ENCODE peak calls at places on chromosomes 2 and 18, in five cellular contexts. Q is Peyer's patch; F is lower lobe of right lung; O is CD8-positive, alpha-beta T cell; H is AG09319. L is an unnamed sample.

GRCh38 chr18:54636217-54636616 is 45.2 kb downstream of the DYNAP start:
- DNase-seq in Q (no peak), F (no peak), O (no peak), H (no peak), L (no peak)

GRCh38 chr2:26970244-26970927 is at the start of gene MAPRE3:
- DNase-seq in Q (peak), F (peak), O (peak), H (peak), L (peak)

GRCh38 chr2:134438371-134438770 is 184.5 kb downstream of the MGAT5 start:
- DNase-seq in Q (no peak), F (no peak), O (no peak), H (no peak), L (peak)

GRCh38 chr2:108492364-108492763 is 41.9 kb upstream of the LIMS1 start:
- DNase-seq in Q (no peak), F (no peak), O (no peak), H (peak), L (no peak)

GRCh38 chr2:72956936-72957335 is 39.6 kb downstream of the EMX1 start:
- DNase-seq in Q (no peak), F (no peak), O (no peak), H (no peak), L (no peak)

GRCh38 chr18:52903858-52904257 is 563.9 kb downstream of the DCC start:
- DNase-seq in Q (peak), F (peak), O (no peak), H (no peak), L (no peak)

GRCh38 chr2:226483143-226483542 is 316.5 kb downstream of the IRS1 start:
- DNase-seq in Q (no peak), F (no peak), O (no peak), H (no peak), L (no peak)

GRCh38 chr2:239326831-239327535 is 73.8 kb downstream of the HDAC4 start:
- DNase-seq in Q (peak), F (no peak), O (peak), H (no peak), L (peak)

GRCh38 chr18:5824370-5824984 is 70.8 kb downstream of the TMEM200C start:
- DNase-seq in Q (no peak), F (no peak), O (no peak), H (no peak), L (no peak)

GRCh38 chr2:204264746-204265145 is 280.5 kb upstream of the PARD3B start:
- DNase-seq in Q (no peak), F (no peak), O (no peak), H (no peak), L (no peak)

GRCh38 chr2:185188656-185189055 is 549.9 kb upstream of the FSIP2 start:
- DNase-seq in Q (no peak), F (no peak), O (no peak), H (no peak), L (no peak)

GRCh38 chr2:216181953-216182352 is 72.8 kb downstream of the XRCC5 start:
- DNase-seq in Q (no peak), F (no peak), O (no peak), H (no peak), L (no peak)

GRCh38 chr2:50777954-50778353 is 254.0 kb downstream of the NRXN1 start:
- DNase-seq in Q (no peak), F (no peak), O (no peak), H (no peak), L (no peak)

GRCh38 chr18:43870626-43871025 is 593.3 kb upstream of the SYT4 start:
- DNase-seq in Q (no peak), F (no peak), O (no peak), H (no peak), L (no peak)

GRCh38 chr2:240327566-240327965 is 107.9 kb upstream of the GPC1 start:
- DNase-seq in Q (no peak), F (no peak), O (no peak), H (no peak), L (no peak)

GRCh38 chr2:119808516-119809147 is 48.9 kb downstream of the PTPN4 start:
- DNase-seq in Q (no peak), F (no peak), O (no peak), H (no peak), L (no peak)

GRCh38 chr2:237109421-237109820 is 23.7 kb downstream of the COPS8 start:
- DNase-seq in Q (no peak), F (no peak), O (no peak), H (no peak), L (no peak)

GRCh38 chr2:102932521-102932920 is 170.7 kb downstream of the TMEM182 start:
- DNase-seq in Q (no peak), F (no peak), O (no peak), H (no peak), L (no peak)

GRCh38 chr18:34956663-34957062 is 84.5 kb upstream of the MAPRE2 start:
- DNase-seq in Q (no peak), F (no peak), O (no peak), H (no peak), L (no peak)

DNA sequence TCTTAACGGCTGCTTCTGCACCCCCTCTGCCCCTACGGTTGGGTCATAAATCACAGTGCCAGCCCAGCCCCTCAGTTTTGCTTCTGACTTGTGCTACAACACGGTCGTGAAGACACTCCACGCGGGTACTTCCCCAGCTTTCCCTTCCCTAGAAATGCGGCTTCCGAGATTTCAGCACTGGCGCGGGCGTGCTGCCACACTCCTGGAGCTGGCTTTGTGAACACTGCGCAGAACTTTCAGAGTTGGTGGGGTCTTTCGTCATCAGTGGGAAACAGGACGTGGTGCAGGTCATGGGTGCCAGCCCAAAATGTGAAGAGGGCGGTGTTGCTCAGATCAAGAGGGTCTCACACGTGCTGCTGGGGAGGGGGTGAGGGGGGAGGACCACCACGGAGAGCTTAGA is 733.0 kb upstream of the SALL3 start:
- DNase-seq in Q (no peak), F (no peak), O (no peak), H (no peak), L (no peak)
- TF ChIP-seq CTCF in Q (no peak), F (no peak), O (no peak), H (no peak), L (no peak)

GRCh38 chr2:152500336-152500735 is 165.4 kb downstream of the FMNL2 start:
- DNase-seq in Q (no peak), F (no peak), O (no peak), H (no peak), L (no peak)
- TF ChIP-seq CTCF in Q (no peak), F (no peak), O (no peak), H (no peak), L (no peak)

DNA sequence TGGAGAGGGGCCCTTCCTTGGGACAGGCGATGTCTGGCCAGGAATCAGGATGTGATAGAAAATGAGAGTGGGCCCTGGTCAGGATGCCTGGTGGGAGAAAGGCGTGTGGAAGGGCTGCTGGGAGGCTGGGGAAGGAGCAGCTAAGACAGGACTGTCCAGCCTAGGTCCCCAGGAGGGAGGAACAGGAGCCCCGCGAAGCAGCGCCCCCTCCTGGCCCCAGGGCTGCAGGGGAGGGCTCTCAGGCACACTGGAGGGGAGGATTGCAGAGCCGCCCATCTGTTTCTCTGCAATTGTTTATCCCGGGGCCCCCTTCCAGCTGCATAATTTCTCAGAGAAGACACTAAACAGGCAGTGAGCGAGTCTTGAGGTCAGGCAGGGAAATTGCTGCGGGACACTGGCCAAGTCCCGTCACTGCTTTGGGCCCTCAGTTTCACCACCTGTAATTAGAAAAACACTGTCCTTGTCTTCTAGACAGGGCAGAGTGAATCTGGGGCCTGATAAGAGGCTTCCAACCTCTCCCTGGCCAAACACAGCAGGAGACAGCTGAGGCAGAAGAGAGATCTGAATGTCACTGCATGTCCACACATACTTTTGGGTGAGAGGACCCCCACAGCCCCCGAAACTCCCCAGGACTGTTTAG is 3.9 kb upstream of the NPPC start:
- DNase-seq in Q (peak), F (no peak), O (no peak), H (no peak), L (peak)
- TF ChIP-seq CTCF in Q (peak), F (no peak), O (no peak), H (peak), L (peak)

DNA sequence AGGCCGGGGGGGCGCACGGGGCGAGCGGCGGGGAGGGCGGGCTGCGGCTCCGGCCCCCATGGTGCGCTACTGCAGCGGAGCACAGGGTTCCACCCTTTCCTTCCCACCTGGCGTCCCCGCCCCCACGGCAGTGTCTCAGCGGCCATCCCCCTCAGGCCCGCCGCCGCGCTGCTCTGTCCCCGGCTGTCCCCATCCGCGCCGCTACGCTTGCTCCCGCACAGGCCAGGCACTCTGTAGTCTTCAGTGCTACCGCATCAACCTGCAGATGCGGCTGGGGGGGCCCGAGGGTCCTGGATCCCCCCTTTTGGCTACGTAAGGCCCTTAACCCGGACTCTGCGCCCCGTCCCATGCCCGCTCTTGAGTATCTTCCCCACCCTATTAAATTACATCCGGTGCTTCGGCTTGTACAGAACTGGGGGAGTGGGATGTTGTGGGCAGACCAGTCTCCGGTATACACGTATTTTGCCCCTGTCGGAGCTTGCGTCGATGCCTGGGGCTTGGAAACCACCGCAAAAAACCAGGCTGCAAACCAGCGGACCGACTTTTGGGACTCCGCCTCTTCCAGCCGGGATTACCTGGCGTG is 598 bp upstream of the WBP1 start:
- DNase-seq in Q (peak), F (peak), O (peak), H (no peak), L (peak)
- TF ChIP-seq CTCF in Q (no peak), F (no peak), O (no peak), H (no peak), L (no peak)

GRCh38 chr18:7877609-7878008 is 310.5 kb downstream of the PTPRM start:
- DNase-seq in Q (no peak), F (no peak), O (no peak), H (no peak), L (no peak)
- TF ChIP-seq CTCF in Q (no peak), F (no peak), O (no peak), H (no peak), L (no peak)

GRCh38 chr2:176638167-176639015 is 369.1 kb downstream of the MTX2 start:
- DNase-seq in Q (peak), F (peak), O (peak), H (no peak), L (peak)
- TF ChIP-seq CTCF in Q (peak), F (peak), O (peak), H (peak), L (peak)

GRCh38 chr2:206324869-206325268 is 50.4 kb downstream of the ZDBF2 start:
- DNase-seq in Q (no peak), F (no peak), O (no peak), H (no peak), L (no peak)

GRCh38 chr2:206323033-206323432 is 48.6 kb downstream of the ZDBF2 start:
- DNase-seq in Q (no peak), F (no peak), O (no peak), H (no peak), L (no peak)

GRCh38 chr2:206328979-206329378 is 54.5 kb downstream of the ZDBF2 start:
- DNase-seq in Q (no peak), F (no peak), O (no peak), H (no peak), L (no peak)

GRCh38 chr2:206323486-206323885 is 49.0 kb downstream of the ZDBF2 start:
- DNase-seq in Q (no peak), F (no peak), O (no peak), H (no peak), L (no peak)
- TF ChIP-seq CTCF in Q (no peak), F (no peak), O (no peak), H (no peak), L (no peak)

GRCh38 chr2:146734042-146734715 is 1110.7 kb upstream of the ACVR2A start:
- DNase-seq in Q (no peak), F (no peak), O (no peak), H (peak), L (peak)
- TF ChIP-seq CTCF in Q (peak), F (peak), O (no peak), H (peak), L (peak)

DNA sequence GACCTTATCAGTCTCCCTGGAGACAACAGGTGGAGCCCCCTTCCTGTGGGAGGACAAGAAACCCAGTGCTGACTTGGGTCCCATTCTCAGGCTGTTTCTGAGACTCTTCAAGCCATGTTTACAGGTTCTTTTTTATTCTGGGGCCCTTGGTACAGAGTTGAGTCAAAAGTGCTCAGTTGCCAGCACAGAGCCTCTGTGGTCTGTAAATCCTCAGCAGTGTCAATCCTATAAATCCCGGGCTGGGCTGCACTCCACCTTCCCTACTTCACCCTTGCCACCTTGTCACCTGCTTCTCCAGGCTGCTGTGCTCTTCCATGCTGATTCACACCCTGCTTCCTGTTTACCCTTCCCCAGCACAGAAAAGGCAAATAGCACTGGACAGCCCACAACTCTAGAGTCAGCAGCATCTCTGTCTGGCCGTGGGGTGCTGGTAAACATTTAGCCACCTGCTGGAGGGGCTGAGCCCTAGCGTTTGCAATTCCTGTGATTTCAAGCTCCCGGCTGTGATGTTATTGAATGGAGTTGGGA is 74.7 kb downstream of the TNFRSF11A start:
- DNase-seq in Q (no peak), F (no peak), O (no peak), H (no peak), L (no peak)
- TF ChIP-seq CTCF in Q (no peak), F (no peak), O (no peak), H (no peak), L (peak)

DNA sequence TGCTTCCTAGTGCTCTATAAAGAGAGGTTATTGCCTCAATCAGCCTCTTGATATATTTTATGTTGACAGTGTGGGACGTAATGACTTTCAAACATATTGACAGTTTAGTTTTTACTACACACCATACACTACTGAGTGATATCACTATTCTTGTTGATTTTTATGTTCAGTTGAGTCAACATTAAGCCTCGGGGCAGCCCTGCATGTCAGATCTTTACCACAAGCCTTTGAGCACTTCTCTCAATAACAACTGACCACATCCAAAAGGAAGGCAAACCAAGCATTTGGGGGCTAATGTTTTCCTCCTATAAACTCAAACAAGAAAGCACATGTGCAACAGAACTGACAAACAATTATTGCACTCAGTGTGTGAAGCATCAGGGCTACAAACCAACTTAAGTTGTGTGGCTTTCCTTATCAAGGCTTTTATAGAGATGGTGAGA is 448.1 kb upstream of the SLC14A2 start:
- DNase-seq in Q (no peak), F (no peak), O (no peak), H (no peak), L (no peak)
- TF ChIP-seq CTCF in Q (no peak), F (no peak), O (no peak), H (no peak), L (no peak)